ENCODE peak calls at places on chromosomes 6 and 20, in four cellular contexts. Q, M, L and H are unnamed samples. For H3K4me1, the result is how much of the 10 kb centered on the place peaks cover.

GRCh38 chr6:30741789-30742315 is 635 bp downstream of the FLOT1 start:
- DNase-seq in Q (no peak), M (peak), L (no peak), H (no peak)

GRCh38 chr6:37965964-37966676 is 146.6 kb downstream of the ZFAND3 start:
- DNase-seq in Q (no peak), M (no peak), L (no peak), H (no peak)

GRCh38 chr20:4694076-4694475 is 27.6 kb upstream of the PRND start:
- DNase-seq in Q (no peak), M (no peak), L (no peak), H (no peak)

GRCh38 chr6:14772188-14772587 is 473.7 kb upstream of the JARID2 start:
- DNase-seq in Q (no peak), M (no peak), L (no peak), H (no peak)

GRCh38 chr20:50850721-50851286 is 55.9 kb downstream of the BCAS4 start:
- DNase-seq in Q (no peak), M (peak), L (no peak), H (no peak)

GRCh38 chr6:14606353-14606752 is 488.8 kb downstream of the CD83 start:
- DNase-seq in Q (no peak), M (no peak), L (no peak), H (no peak)

GRCh38 chr6:159541296-159541695 is 151.7 kb downstream of the SOD2 start:
- DNase-seq in Q (no peak), M (no peak), L (no peak), H (no peak)

GRCh38 chr20:50244352-50245149 is 53.9 kb downstream of the CEBPB start:
- DNase-seq in Q (no peak), M (no peak), L (no peak), H (no peak)

GRCh38 chr6:3039384-3039783 is 28.9 kb upstream of the RIPK1 start:
- DNase-seq in Q (no peak), M (no peak), L (no peak), H (no peak)

GRCh38 chr6:140812636-140813035 is 1320.1 kb upstream of the GJE1 start:
- DNase-seq in Q (no peak), M (no peak), L (no peak), H (no peak)

GRCh38 chr20:17654649-17655285 is 27.3 kb downstream of the RRBP1 start:
- DNase-seq in Q (peak), M (peak), L (peak), H (no peak)

GRCh38 chr20:35264755-35265154 is 13.2 kb downstream of the MMP24OS start:
- DNase-seq in Q (no peak), M (peak), L (no peak), H (no peak)

GRCh38 chr20:50269111-50270033 is 78.7 kb downstream of the CEBPB start:
- DNase-seq in Q (no peak), M (no peak), L (no peak), H (no peak)

GRCh38 chr6:139062921-139063320 is 34.4 kb downstream of the ABRACL start:
- DNase-seq in Q (no peak), M (no peak), L (no peak), H (no peak)

GRCh38 chr6:16078064-16078463 is 50.8 kb upstream of the MYLIP start:
- DNase-seq in Q (no peak), M (no peak), L (no peak), H (no peak)

GRCh38 chr6:52557389-52558265 is 19.2 kb downstream of the TRAM2 start:
- DNase-seq in Q (no peak), M (no peak), L (no peak), H (no peak)

GRCh38 chr6:105780146-105780860 is 305.8 kb upstream of the PRDM1 start:
- DNase-seq in Q (no peak), M (no peak), L (no peak), H (no peak)

GRCh38 chr6:32411943-32412342 is 5.0 kb upstream of the BTNL2 start:
- DNase-seq in Q (peak), M (peak), L (no peak), H (no peak)

GRCh38 chr6:21500894-21501293 is 92.7 kb upstream of the SOX4 start:
- DNase-seq in Q (peak), M (no peak), L (no peak), H (no peak)

GRCh38 chr20:44222969-44223368 is 12.4 kb upstream of the OSER1 start:
- DNase-seq in Q (no peak), M (no peak), L (peak), H (no peak)

GRCh38 chr6:7684076-7684475 is 41.8 kb upstream of the BMP6 start:
- DNase-seq in Q (no peak), M (no peak), L (no peak), H (no peak)

GRCh38 chr6:118281291-118281690 is 266.8 kb upstream of the PLN start:
- DNase-seq in Q (no peak), M (no peak), L (no peak), H (no peak)

GRCh38 chr6:132511159-132511835 is 1.6 kb downstream of the STX7 start:
- DNase-seq in Q (peak), M (peak), L (no peak), H (no peak)

GRCh38 chr20:9136114-9136513 is 67.2 kb downstream of the PLCB4 start:
- DNase-seq in Q (no peak), M (no peak), L (no peak), H (no peak)

GRCh38 chr6:22363166-22363965 is 66.5 kb upstream of the PRL start:
- DNase-seq in Q (no peak), M (no peak), L (no peak), H (no peak)

GRCh38 chr20:22207280-22207679 is 377.1 kb downstream of the FOXA2 start:
- DNase-seq in Q (no peak), M (no peak), L (no peak), H (no peak)

GRCh38 chr6:44701038-44701636 is 313.6 kb downstream of the CDC5L start:
- DNase-seq in Q (no peak), M (no peak), L (no peak), H (no peak)
- H3K4me1 ChIP-seq in Q (under half), M (under half), L (under half), H (under half)

GRCh38 chr6:17842934-17843821 is 136.5 kb upstream of the NUP153 start:
- DNase-seq in Q (peak), M (no peak), L (no peak), H (no peak)

GRCh38 chr6:17846762-17847161 is 140.0 kb upstream of the NUP153 start:
- DNase-seq in Q (no peak), M (no peak), L (no peak), H (no peak)

GRCh38 chr6:17845598-17845997 is 138.9 kb upstream of the NUP153 start:
- DNase-seq in Q (no peak), M (no peak), L (no peak), H (no peak)

GRCh38 chr6:17839526-17839925 is 132.8 kb upstream of the NUP153 start:
- DNase-seq in Q (no peak), M (no peak), L (no peak), H (no peak)

DNA sequence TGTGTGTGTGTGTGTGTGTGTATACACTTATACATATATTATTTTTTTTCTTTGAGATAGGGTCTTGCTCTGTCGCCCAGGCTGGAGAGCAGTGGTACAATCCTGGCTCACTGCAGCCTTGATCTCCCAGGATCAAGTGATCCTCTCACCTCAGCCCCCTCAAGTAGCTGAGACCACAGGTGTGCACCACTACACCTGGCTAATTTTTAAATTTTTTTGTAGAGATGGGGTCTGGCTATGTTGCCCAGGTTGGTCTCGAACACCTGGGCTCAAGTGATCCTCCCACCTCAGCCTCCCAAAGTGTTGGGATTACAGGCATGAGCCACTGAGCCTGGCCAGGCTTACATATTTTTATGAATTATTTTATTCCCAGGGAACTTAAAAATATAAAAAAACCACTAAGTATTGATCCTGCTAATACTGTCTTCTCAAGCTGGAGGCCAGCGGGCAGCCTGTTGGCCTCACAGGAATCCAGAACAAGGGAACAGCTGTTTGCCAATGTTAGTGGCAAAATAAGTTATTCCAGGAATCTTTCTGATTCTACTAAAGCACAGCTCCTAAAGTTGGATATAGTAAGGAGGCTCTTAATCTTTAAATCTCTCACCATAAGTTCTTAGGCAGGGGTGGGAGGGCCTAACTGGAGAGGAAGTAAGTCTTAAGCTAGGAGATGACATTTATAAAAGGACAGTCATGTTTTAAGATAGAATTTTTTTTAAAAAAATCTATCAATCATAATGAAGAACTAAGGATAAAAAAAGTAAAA is 135.5 kb upstream of the NUP153 start:
- DNase-seq in Q (no peak), M (no peak), L (no peak), H (no peak)
- H3K4me1 ChIP-seq in Q (under half), M (under half), L (under half), H (under half)

GRCh38 chr6:163963205-163964120 is 548.9 kb downstream of the QKI start:
- DNase-seq in Q (no peak), M (no peak), L (peak), H (no peak)
- H3K4me1 ChIP-seq in Q (under half), M (under half), L (under half), H (under half)

DNA sequence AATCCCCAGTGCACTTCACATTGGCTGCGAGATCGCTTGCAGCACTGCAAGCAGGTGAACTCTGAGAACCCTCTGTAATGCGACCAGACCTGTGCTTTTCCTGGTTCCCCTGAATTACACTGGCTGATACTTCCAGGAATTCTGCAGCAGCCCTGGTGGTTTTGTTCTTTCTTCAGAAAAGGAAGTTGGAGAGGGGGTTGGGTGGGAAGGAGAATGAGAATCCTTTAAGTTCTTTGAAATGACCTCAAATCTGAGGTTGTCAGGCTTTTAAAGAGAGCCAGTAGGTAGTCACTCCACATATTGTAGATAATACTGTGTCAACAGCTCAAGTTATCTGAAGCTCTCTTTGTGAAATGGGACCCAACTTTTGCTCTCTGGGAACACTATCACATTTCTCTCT is 62.4 kb downstream of the GCNT2 start:
- DNase-seq in Q (no peak), M (peak), L (no peak), H (no peak)
- H3K4me1 ChIP-seq in Q (under half), M (under half), L (under half), H (under half)

DNA sequence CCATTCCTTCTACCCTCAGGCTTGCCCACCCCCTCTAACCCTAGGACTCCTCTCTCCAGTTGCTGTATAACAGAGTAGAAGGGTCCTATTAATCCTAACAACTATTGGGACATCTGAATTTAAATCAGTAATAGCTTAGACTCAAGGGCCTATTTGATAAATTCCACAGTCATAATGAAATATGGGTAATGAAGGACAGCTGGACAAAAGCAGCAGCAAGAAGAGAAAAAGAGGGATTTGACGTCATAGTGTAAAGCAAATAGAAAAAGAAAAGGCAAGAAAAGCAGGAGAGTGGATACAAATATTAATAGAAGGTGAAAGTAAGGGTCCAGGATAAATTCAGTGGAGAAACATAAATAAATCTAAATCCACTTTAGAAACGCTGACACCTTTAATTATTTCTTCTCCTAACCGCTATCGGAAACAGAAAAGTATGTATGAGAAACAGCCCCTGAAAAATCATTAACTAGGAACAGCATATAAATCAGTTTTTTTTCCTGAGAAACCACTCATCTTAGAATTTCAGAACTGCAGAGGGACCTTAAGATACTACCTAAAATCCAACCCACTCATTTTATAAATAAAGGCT is 12.8 kb downstream of the FKBP5 start:
- DNase-seq in Q (no peak), M (no peak), L (no peak), H (no peak)
- H3K4me1 ChIP-seq in Q (under half), M (under half), L (under half), H (under half)

DNA sequence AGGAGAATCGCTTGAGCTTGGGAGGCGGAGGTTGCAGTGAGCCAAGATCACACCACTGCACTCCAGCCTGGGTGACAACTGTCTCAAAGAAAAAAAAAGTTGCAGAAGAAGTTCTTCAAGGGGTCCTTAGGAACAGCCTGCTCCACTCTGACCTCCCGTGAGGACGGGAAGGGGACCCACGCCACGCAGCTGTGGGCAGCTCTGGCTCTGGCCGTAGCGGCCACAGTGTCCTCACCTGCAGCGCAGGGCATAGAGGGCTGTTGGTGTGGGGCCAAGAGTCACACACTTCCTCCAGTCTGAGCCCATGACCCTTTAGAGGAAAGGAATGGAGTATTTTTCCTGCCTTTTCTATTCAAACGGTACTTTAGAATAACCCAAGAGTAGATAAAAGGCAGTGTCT is 5.4 kb downstream of the NTSR1 start:
- DNase-seq in Q (no peak), M (no peak), L (no peak), H (no peak)
- H3K4me1 ChIP-seq in Q (under half), M (under half), L (under half), H (under half)